ENCODE peak calls at places on chromosomes 2 and 18, in seven cellular contexts. W is thoracic aorta; O is Karpas-422; L is brain microvascular endothelial cell; X is Jurkat, Clone E6-1; N is right cardiac atrium; I is prostate gland. S is an unnamed sample.

GRCh38 chr18:47191956-47192355 is 15.8 kb upstream of the IER3IP1 start:
- DNase-seq in X (no peak), N (no peak), W (no peak), I (no peak), L (peak), O (no peak), S (no peak)

GRCh38 chr2:16238001-16238755 is 297.8 kb downstream of the MYCN start:
- DNase-seq in X (no peak), L (no peak), I (no peak), W (no peak), N (no peak), O (no peak), S (no peak)

GRCh38 chr2:240926516-240927389 is 20.6 kb downstream of the CROCC2 start:
- DNase-seq in L (no peak), X (no peak), I (no peak), W (no peak), O (no peak), N (peak), S (peak)

GRCh38 chr2:222052934-222053367 is 245.8 kb downstream of the PAX3 start:
- DNase-seq in N (no peak), W (no peak), X (no peak), O (no peak), L (no peak), I (no peak), S (no peak)

GRCh38 chr2:20167356-20167755 is 57.6 kb downstream of the SDC1 start:
- DNase-seq in X (no peak), O (no peak), I (no peak), W (no peak), N (no peak), L (peak), S (peak)

GRCh38 chr2:226791487-226792081 is 8.0 kb downstream of the IRS1 start:
- DNase-seq in I (peak), L (peak), X (peak), O (peak), W (peak), N (peak), S (peak)

GRCh38 chr2:118321436-118322100 is 233.3 kb downstream of the INSIG2 start:
- DNase-seq in N (no peak), O (no peak), L (no peak), W (no peak), X (no peak), I (no peak), S (peak)

GRCh38 chr2:85851253-85851955 is 37.4 kb downstream of the ST3GAL5 start:
- DNase-seq in X (no peak), L (no peak), N (peak), I (peak), O (no peak), W (no peak), S (peak)

GRCh38 chr2:191959209-191959608 is 112.3 kb upstream of the CAVIN2 start:
- DNase-seq in W (no peak), L (no peak), O (no peak), I (no peak), X (no peak), N (no peak), S (no peak)

GRCh38 chr18:37259711-37260110 is 305.9 kb downstream of the CELF4 start:
- DNase-seq in O (no peak), N (no peak), L (no peak), I (no peak), W (no peak), X (no peak), S (no peak)

GRCh38 chr2:62504657-62505056 is 1.3 kb downstream of the TMEM17 start:
- DNase-seq in X (no peak), N (no peak), I (no peak), L (no peak), O (no peak), W (no peak), S (no peak)

GRCh38 chr2:62501794-62502500 is 4.0 kb downstream of the TMEM17 start:
- DNase-seq in O (no peak), L (no peak), N (no peak), W (no peak), I (no peak), X (no peak), S (no peak)

GRCh38 chr2:62506421-62506750 is 391 bp upstream of the TMEM17 start:
- DNase-seq in I (no peak), N (no peak), W (no peak), X (no peak), L (no peak), O (no peak), S (no peak)

GRCh38 chr2:62505109-62505508 is 886 bp downstream of the TMEM17 start:
- DNase-seq in L (no peak), N (no peak), W (no peak), X (no peak), I (no peak), O (no peak), S (no peak)

GRCh38 chr2:62505649-62506420 is at the start of gene TMEM17:
- DNase-seq in I (peak), O (peak), W (peak), L (peak), X (peak), N (peak), S (peak)
- H3K4me3 ChIP-seq in I (peak), O (peak), W (peak), L (peak), X (peak), N (peak), S (peak)

DNA sequence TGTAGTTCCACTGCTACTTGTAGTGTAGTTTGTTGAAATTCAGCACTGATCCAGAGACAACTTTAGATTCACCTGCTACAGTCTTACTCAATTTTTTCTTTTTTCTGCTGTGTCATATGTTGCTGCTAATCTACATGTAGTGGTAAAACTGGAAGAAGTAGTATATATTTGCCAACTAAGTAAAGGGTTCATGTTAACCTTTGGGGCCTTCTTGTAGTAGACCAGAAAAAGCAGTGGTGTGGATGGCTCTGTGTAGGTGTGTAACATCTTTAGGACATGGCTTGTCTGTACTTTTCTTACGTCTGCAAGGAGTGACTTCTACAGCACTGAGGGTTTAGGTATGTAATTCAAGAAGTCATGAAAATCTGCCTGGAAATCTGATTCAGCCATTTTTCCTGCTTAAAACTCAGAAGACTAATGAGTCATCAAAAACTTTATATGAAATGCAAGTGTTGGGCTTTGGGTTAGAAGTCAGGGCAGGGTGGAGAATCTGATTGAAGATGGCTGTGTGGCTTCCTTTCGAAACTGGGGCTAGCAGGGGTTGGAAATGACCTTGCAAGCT is 8.4 kb downstream of the PTPRM start:
- DNase-seq in L (peak), N (no peak), O (no peak), X (no peak), W (no peak), I (no peak), S (no peak)
- H3K4me3 ChIP-seq in L (no peak), N (no peak), O (no peak), X (no peak), W (no peak), I (no peak), S (no peak)

DNA sequence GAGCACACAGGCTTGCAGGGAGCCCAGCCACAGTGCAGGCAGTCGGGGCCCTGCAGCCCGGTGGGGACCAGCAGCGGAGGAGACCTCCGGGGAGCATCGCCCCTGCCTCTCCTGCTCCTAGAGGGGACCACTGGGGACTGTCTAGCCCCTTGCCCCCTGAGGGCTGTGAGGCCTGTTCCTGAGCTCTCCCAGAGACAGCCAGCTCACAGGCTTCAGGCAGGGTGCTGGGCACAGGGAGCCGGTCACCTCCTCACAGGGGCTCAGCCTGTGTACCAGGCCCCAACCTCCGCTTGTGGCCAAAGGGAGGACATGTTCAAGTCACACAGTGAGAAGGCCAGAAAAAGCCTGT is 3.5 kb upstream of the NMUR1 start:
- DNase-seq in I (no peak), N (no peak), X (no peak), L (no peak), W (no peak), O (no peak), S (no peak)
- H3K4me3 ChIP-seq in I (no peak), N (no peak), X (no peak), L (no peak), W (no peak), O (no peak), S (no peak)

DNA sequence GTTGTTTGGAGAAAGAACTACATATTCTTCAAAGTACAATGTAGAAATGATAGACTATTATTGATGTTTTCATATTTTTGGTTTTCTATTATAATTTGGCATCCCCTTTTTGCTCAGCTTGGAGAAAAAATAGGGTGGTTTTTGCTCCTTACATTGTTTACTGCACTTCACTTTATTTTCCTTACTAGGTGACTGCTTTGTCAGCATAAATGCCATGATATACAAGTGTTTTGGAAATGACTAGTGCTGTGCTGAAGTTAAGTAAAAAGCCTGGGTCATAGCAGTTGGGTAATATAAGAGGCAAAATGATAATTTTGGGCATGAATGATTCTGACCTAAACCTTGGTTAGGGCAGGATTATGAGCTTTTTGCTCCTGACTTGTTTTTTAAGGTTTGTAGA is 250.9 kb downstream of the KCNS3 start:
- DNase-seq in L (no peak), N (no peak), W (no peak), O (no peak), X (no peak), I (no peak), S (no peak)
- H3K4me3 ChIP-seq in L (no peak), N (no peak), W (no peak), O (no peak), X (no peak), I (no peak), S (no peak)

S was measured in body of pancreas.